ENCODE peak calls at places on chromosomes 16 and 17, in nine cellular contexts. L is fibroblast of lung, F is PC-9, P is DND-41, Q is A549, B is GM23338, Z is HepG2, X is trophoblast cell, D is mesendoderm. Y is an unnamed sample.

GRCh38 chr17:69477204-69477899 is 62.9 kb downstream of the MAP2K6 start:
- DNase-seq in L (no peak), F (no peak), P (no peak), Q (no peak), B (no peak), Z (peak; percentile 67), X (no peak), D (no peak), Y (no peak)

GRCh38 chr17:11893862-11894261 is 103.4 kb downstream of the ZNF18 start:
- DNase-seq in L (no peak), F (no peak), P (no peak), Q (no peak), B (no peak), Z (no peak), X (no peak), D (no peak), Y (no peak)

GRCh38 chr17:75808905-75809621 is 24.5 kb downstream of the UNK start:
- DNase-seq in L (peak; percentile 87), F (no peak), P (no peak), Q (no peak), B (no peak), Z (no peak), X (peak; percentile 93), D (peak; percentile 29), Y (peak; percentile 86)

GRCh38 chr17:34259151-34259550 is 4.1 kb downstream of the CCL2 start:
- DNase-seq in L (peak; percentile 89), F (no peak), P (no peak), Q (no peak), B (no peak), Z (no peak), X (no peak), D (no peak), Y (no peak)

GRCh38 chr17:30950669-30951399 is 20.0 kb upstream of the RNF135 start:
- DNase-seq in L (peak; percentile 65), F (no peak), P (no peak), Q (no peak), B (no peak), Z (peak; percentile 91), X (no peak), D (no peak), Y (peak; percentile 69)

GRCh38 chr16:8631373-8631772 is 9.9 kb downstream of the METTL22 start:
- DNase-seq in L (no peak), F (no peak), P (no peak), Q (no peak), B (no peak), Z (no peak), X (no peak), D (no peak), Y (no peak)

GRCh38 chr17:63024716-63025115 is 58.7 kb downstream of the TANC2 start:
- DNase-seq in L (peak; percentile 79), F (no peak), P (no peak), Q (no peak), B (no peak), Z (no peak), X (no peak), D (no peak), Y (no peak)

GRCh38 chr17:28563475-28563874 is 7.8 kb downstream of the PIGS start:
- DNase-seq in L (peak; percentile 69), F (peak; percentile 44), P (no peak), Q (no peak), B (no peak), Z (peak; percentile 73), X (no peak), D (peak; percentile 65), Y (no peak)

GRCh38 chr16:60077791-60078280 is 1343.7 kb upstream of the GOT2 start:
- DNase-seq in L (no peak), F (no peak), P (no peak), Q (no peak), B (no peak), Z (no peak), X (no peak), D (no peak), Y (no peak)

GRCh38 chr17:66203274-66204015 is 11.5 kb upstream of the CEP112 start:
- DNase-seq in L (no peak), F (no peak), P (no peak), Q (no peak), B (no peak), Z (peak; percentile 35), X (no peak), D (peak; percentile 18), Y (no peak)

GRCh38 chr17:43454888-43455287 is 28.9 kb upstream of the DHX8 start:
- DNase-seq in L (no peak), F (no peak), P (no peak), Q (no peak), B (no peak), Z (no peak), X (no peak), D (no peak), Y (no peak)

GRCh38 chr17:30970757-30971567 is at the start of gene RNF135:
- DNase-seq in L (peak; percentile 88), F (peak; percentile 85), P (peak; percentile 73), Q (peak; percentile 95), B (peak; percentile 91), Z (no peak), X (peak; percentile 87), D (peak; percentile 96), Y (peak; percentile 88)

GRCh38 chr17:46772013-46772878 is 46.2 kb downstream of the WNT3 start:
- DNase-seq in L (no peak), F (peak; percentile 68), P (no peak), Q (peak; percentile 56), B (peak; percentile 95), Z (peak; percentile 57), X (no peak), D (peak; percentile 95), Y (peak; percentile 48)

DNA sequence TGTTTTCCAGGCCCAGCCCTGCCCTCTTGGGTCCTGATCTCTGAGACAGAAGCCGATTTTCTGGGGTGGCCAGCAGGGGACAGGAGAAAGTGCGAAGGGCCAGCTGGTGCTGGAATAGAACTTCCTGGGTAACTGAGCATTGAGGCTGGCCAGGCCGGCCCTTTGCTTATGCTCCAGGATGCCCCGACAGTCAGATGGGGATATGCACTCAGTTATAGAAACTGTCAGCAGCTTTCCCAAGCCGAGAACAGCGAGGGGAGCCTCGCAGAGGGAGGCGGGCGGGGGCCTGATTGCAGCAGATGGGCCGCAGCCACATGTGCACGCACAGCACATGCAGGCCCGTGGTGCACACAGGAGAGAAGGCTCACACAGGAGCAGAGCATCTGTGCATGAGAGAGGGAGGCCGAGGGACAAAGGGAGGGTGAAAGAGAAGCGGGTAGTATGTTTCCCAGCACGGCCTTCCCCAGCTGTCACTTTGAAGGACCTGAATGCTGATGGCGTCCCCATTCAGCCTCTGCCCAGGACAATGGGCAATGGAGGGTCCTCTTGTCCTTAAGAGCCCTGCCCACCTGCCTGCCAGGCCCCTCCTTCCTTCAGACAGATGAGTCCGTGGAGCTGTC is 565 bp downstream of the BTBD17 start:
- DNase-seq in L (peak; percentile 34), F (no peak), P (no peak), Q (no peak), B (peak; percentile 19), Z (no peak), X (no peak), D (peak; percentile 78), Y (no peak)
- H3K4me3 ChIP-seq in L (no peak overlapping the region), F (no peak overlapping the region), P (no peak overlapping the region), Q (no peak overlapping the region), B (peak overlapping the region; percentile 51), Z (no peak overlapping the region), X (no peak overlapping the region), D (no peak overlapping the region), Y (no peak overlapping the region)

DNA sequence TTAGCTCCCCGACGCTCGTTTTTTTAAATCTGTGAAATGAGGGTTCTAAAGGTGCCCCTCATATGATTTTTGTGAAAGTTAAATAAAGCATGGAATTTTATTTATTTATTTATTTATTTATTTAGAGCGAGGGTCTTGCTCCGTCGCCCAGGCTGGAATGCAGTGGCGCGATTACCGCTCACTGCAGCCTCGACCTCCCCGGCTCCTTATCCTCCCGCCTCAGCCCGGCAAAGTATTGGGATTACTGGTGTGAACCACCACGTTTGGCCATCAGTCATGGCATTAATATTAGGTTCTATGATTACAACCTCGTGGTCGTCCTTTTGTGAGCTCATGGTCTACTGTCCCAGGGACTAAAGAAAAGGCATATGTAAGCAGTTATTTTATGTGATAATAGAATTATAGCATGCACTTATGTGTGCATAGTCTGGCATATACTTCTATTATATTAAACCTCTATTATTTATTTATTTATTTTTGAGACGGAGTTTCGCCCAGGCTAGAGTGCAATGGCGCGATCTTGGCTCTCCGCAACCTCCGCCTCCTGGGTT is 557 bp upstream of the LUC7L start:
- DNase-seq in L (no peak), F (no peak), P (no peak), Q (no peak), B (no peak), Z (no peak), X (no peak), D (no peak), Y (no peak)
- H3K4me2 ChIP-seq in L (peak overlapping the region; percentile 72), F (peak overlapping the region; percentile 98), P (peak overlapping the region; percentile 67), Q (peak overlapping the region; percentile 86), B (peak overlapping the region; percentile 99), Z (peak overlapping the region; percentile 97), X (peak overlapping the region; percentile 60), D (no peak overlapping the region), Y (peak overlapping the region; percentile 80)

GRCh38 chr17:45298546-45299285 is 18.1 kb downstream of the MAP3K14 start:
- DNase-seq in L (no peak), F (no peak), P (no peak), Q (no peak), B (no peak), Z (no peak), X (no peak), D (no peak), Y (no peak)

GRCh38 chr17:45302649-45303173 is 14.1 kb downstream of the MAP3K14 start:
- DNase-seq in L (peak; percentile 92), F (no peak), P (peak; percentile 23), Q (no peak), B (peak; percentile 7), Z (no peak), X (no peak), D (no peak), Y (peak; percentile 69)

GRCh38 chr17:45300060-45300751 is 16.6 kb downstream of the MAP3K14 start:
- DNase-seq in L (no peak), F (no peak), P (no peak), Q (no peak), B (no peak), Z (no peak), X (no peak), D (no peak), Y (no peak)

GRCh38 chr17:45299311-45299710 is 17.5 kb downstream of the MAP3K14 start:
- DNase-seq in L (no peak), F (no peak), P (no peak), Q (no peak), B (no peak), Z (no peak), X (no peak), D (no peak), Y (no peak)

GRCh38 chr17:45301674-45302073 is 15.1 kb downstream of the MAP3K14 start:
- DNase-seq in L (no peak), F (no peak), P (no peak), Q (no peak), B (no peak), Z (no peak), X (no peak), D (no peak), Y (no peak)
- H3K27ac ChIP-seq in L (no peak overlapping the region), F (no peak overlapping the region), P (no peak overlapping the region), Q (peak overlapping the region; percentile 67), B (no peak overlapping the region), Z (no peak overlapping the region), X (no peak overlapping the region), D (no peak overlapping the region), Y (no peak overlapping the region)

DNA sequence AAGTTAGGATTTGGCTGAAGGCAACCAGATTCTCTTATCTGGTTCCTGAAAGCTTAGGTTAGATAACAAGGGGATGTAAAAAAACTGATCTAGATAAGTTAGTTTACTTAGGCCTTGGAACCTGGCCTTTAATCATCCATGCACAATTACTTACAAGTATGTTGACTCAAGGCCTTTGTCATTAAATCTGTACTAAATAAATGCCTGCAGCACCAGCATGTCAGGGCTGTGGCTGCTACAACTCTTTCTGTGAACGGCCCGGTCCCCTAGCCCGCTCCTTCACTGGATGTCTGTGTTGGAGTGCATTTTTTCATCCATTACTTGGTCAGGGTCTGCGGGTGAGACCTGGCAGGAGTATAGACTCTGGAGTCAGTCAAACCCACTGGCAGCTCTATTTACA is 48.4 kb upstream of the ALDH3A1 start:
- DNase-seq in L (no peak), F (no peak), P (no peak), Q (no peak), B (no peak), Z (no peak), X (no peak), D (peak; percentile 11), Y (no peak)
- H3K4me3 ChIP-seq in L (no peak overlapping the region), F (no peak overlapping the region), P (no peak overlapping the region), Q (no peak overlapping the region), B (no peak overlapping the region), Z (no peak overlapping the region), X (no peak overlapping the region), D (no peak overlapping the region), Y (no peak overlapping the region)

Y was measured in mammary epithelial cell.